ENCODE peak calls at places on chromosomes 2 and 18, in six cellular contexts. N is WTC11; D is A172; P is transverse colon; A is CD4-positive, alpha-beta T cell; J is activated CD4-positive, alpha-beta T cell treated with anti-CD3 and anti-CD28 coated beads, Interleukin-2, amount 10 ng/mL, durations not matched to agents 24 days and 14 days. F is an unnamed sample.

GRCh38 chr2:218465987-218466633 is 47.2 kb downstream of the VIL1 start:
- DNase-seq in D (peak), A (no peak), P (no peak), J (no peak), N (no peak), F (no peak)

GRCh38 chr2:85180322-85181092 is 47.3 kb downstream of the TCF7L1 start:
- DNase-seq in N (no peak), D (no peak), J (no peak), P (no peak), A (no peak), F (no peak)

GRCh38 chr18:29879763-29880162 is 1162.8 kb downstream of the DSC3 start:
- DNase-seq in P (no peak), D (no peak), N (peak), J (no peak), A (no peak), F (no peak)

GRCh38 chr2:137254081-137254480 is 488.7 kb downstream of the THSD7B start:
- DNase-seq in D (no peak), A (no peak), P (no peak), J (no peak), N (no peak), F (no peak)

GRCh38 chr2:108369153-108369552 is 8.6 kb upstream of the SULT1C4 start:
- DNase-seq in P (no peak), J (no peak), A (no peak), N (no peak), D (no peak), F (no peak)

GRCh38 chr18:8797206-8797605 is 91.8 kb downstream of the MTCL1 start:
- DNase-seq in N (no peak), A (no peak), P (peak), D (peak), J (no peak), F (no peak)

GRCh38 chr2:122341007-122341406 is 585.6 kb downstream of the TSN start:
- DNase-seq in N (no peak), J (no peak), D (no peak), P (no peak), A (no peak), F (no peak)

GRCh38 chr2:135916232-135916631 is 40.0 kb upstream of the MCM6 start:
- DNase-seq in J (peak), P (no peak), D (peak), A (no peak), N (no peak), F (no peak)

GRCh38 chr2:189147361-189147760 is 32.2 kb downstream of the COL5A2 start:
- DNase-seq in J (no peak), N (no peak), A (no peak), D (no peak), P (no peak), F (no peak)

GRCh38 chr2:217833439-217833838 is 169.4 kb downstream of the TNS1 start:
- DNase-seq in N (no peak), A (no peak), D (no peak), P (no peak), J (no peak), F (no peak)

GRCh38 chr2:37839991-37840390 is 85.1 kb upstream of the RMDN2 start:
- DNase-seq in N (no peak), J (no peak), D (no peak), P (no peak), A (no peak), F (no peak)

GRCh38 chr2:70937866-70938579 is 2.3 kb downstream of the ATP6V1B1 start:
- DNase-seq in J (no peak), A (no peak), N (no peak), D (no peak), P (no peak), F (no peak)

GRCh38 chr18:23828426-23828825 is 139.2 kb downstream of the LAMA3 start:
- DNase-seq in D (peak), N (no peak), J (peak), P (no peak), A (peak), F (no peak)

GRCh38 chr18:79546781-79547272 is 132.8 kb upstream of the CTDP1 start:
- DNase-seq in N (no peak), P (no peak), A (no peak), D (no peak), J (no peak), F (no peak)

GRCh38 chr2:161004379-161004778 is 155.8 kb upstream of the TANK start:
- DNase-seq in A (no peak), D (peak), N (no peak), J (no peak), P (no peak), F (no peak)

GRCh38 chr2:11344956-11345671 is 678 bp upstream of the ROCK2 start:
- DNase-seq in J (no peak), A (peak), P (peak), D (peak), N (peak), F (no peak)

GRCh38 chr2:206477296-206477695 is 34.0 kb downstream of the ADAM23 start:
- DNase-seq in D (no peak), N (no peak), A (no peak), J (no peak), P (no peak), F (no peak)

GRCh38 chr2:28356095-28356911 is 36.4 kb upstream of the FOSL2 start:
- DNase-seq in P (peak), J (no peak), N (no peak), A (no peak), D (peak), F (no peak)

GRCh38 chr18:7946724-7947377 is 379.7 kb downstream of the PTPRM start:
- DNase-seq in A (no peak), N (no peak), D (peak), P (peak), J (peak), F (no peak)

GRCh38 chr2:9463698-9464034 is 10.7 kb upstream of the IAH1 start:
- DNase-seq in N (no peak), J (no peak), D (peak), P (no peak), A (no peak), F (no peak)

GRCh38 chr2:7838636-7839035 is 843.2 kb upstream of the ID2 start:
- DNase-seq in D (peak), P (no peak), N (no peak), A (no peak), J (no peak), F (no peak)

GRCh38 chr18:57998461-57998860 is 45.6 kb upstream of the NEDD4L start:
- DNase-seq in N (no peak), P (no peak), D (no peak), A (no peak), J (no peak), F (no peak)

GRCh38 chr2:237471457-237472186 is 15.4 kb upstream of the MLPH start:
- DNase-seq in A (peak), P (peak), J (peak), D (peak), N (peak), F (no peak)

GRCh38 chr18:41416044-41416443 is 539.0 kb upstream of the PIK3C3 start:
- DNase-seq in D (no peak), N (no peak), J (no peak), A (no peak), P (no peak), F (no peak)

GRCh38 chr2:174788291-174788929 is 24.1 kb upstream of the CHRNA1 start:
- DNase-seq in D (peak), N (peak), P (no peak), J (peak), A (no peak), F (no peak)

GRCh38 chr2:71018625-71019024 is 24.0 kb upstream of the TEX261 start:
- DNase-seq in N (no peak), A (no peak), J (no peak), P (no peak), D (no peak), F (no peak)

GRCh38 chr2:133568598-133568997 is 335 bp upstream of the NCKAP5 start:
- DNase-seq in J (no peak), N (no peak), A (no peak), P (no peak), D (no peak), F (no peak)

GRCh38 chr2:179274749-179275148 is 10.1 kb upstream of the SESTD1 start:
- DNase-seq in J (no peak), N (no peak), A (no peak), D (no peak), P (no peak), F (no peak)

GRCh38 chr2:69200107-69200520 is 186.9 kb downstream of the GFPT1 start:
- DNase-seq in D (no peak), A (no peak), N (no peak), P (peak), J (no peak), F (no peak)

GRCh38 chr2:10678225-10678624 is 11.6 kb downstream of the NOL10 start:
- DNase-seq in N (no peak), A (no peak), J (no peak), P (no peak), D (no peak), F (no peak)

GRCh38 chr2:240463866-240464481 is 28.5 kb downstream of the GPC1 start:
- DNase-seq in P (no peak), J (no peak), N (no peak), D (no peak), A (no peak), F (no peak)

GRCh38 chr2:236661064-236661761 is 91.6 kb downstream of the ACKR3 start:
- DNase-seq in P (no peak), A (no peak), N (no peak), D (peak), J (no peak), F (no peak)

GRCh38 chr2:43159797-43160196 is 66.6 kb downstream of the ZFP36L2 start:
- DNase-seq in N (no peak), J (peak), P (no peak), A (no peak), D (peak), F (no peak)

GRCh38 chr2:23350026-23350791 is 34.8 kb upstream of the KLHL29 start:
- DNase-seq in P (no peak), D (no peak), A (no peak), N (no peak), J (no peak), F (no peak)

GRCh38 chr2:241967745-241968144 is 98.2 kb downstream of the RTP5 start:
- DNase-seq in D (no peak), P (no peak), A (no peak), N (no peak), J (no peak), F (no peak)

GRCh38 chr18:76351961-76352581 is 143.0 kb downstream of the ZNF516 start:
- DNase-seq in D (no peak), J (no peak), A (no peak), N (no peak), P (peak), F (no peak)